ENCODE peak calls at places on chromosomes 1 and 21, in six cellular contexts. C is hippocampal formation, V is heart left ventricle, X is MCF 10A, L is A549, F is left colon. P is an unnamed sample.

GRCh38 chr1:15431571-15431948 is 6.7 kb upstream of the CTRC start:
- DNase-seq in L (no peak), C (no peak), V (no peak), X (no peak), F (no peak), P (no peak)

GRCh38 chr1:3066826-3067225 is 2.2 kb upstream of the PRDM16 start:
- DNase-seq in X (no peak), F (no peak), V (peak), L (no peak), C (no peak), P (no peak)

GRCh38 chr1:8815582-8816285 is 1.7 kb downstream of the RERE start:
- DNase-seq in F (no peak), X (peak), L (no peak), V (no peak), C (peak), P (peak)

GRCh38 chr21:41433566-41433965 is 7.5 kb downstream of the MX1 start:
- DNase-seq in L (no peak), C (no peak), X (no peak), V (no peak), F (no peak), P (no peak)

GRCh38 chr1:16112558-16113555 is 39.4 kb upstream of the FAM131C start:
- DNase-seq in F (no peak), C (no peak), V (no peak), L (no peak), X (no peak), P (no peak)

GRCh38 chr1:161215079-161215478 is at the start of gene FCER1G:
- DNase-seq in F (no peak), X (no peak), V (peak), L (no peak), C (no peak), P (no peak)

GRCh38 chr21:35611752-35612151 is 448.6 kb downstream of the SETD4 start:
- DNase-seq in C (no peak), X (no peak), V (no peak), F (no peak), L (no peak), P (no peak)

GRCh38 chr1:85268801-85269585 is 7.4 kb downstream of the BCL10 start:
- DNase-seq in L (no peak), F (no peak), V (no peak), X (no peak), C (no peak), P (no peak)

GRCh38 chr1:2240251-2241156 is 12.4 kb downstream of the SKI start:
- DNase-seq in L (no peak), C (no peak), V (peak), X (peak), F (peak), P (peak)

GRCh38 chr1:54153548-54154439 is 994 bp upstream of the CDCP2 start:
- DNase-seq in F (peak), V (no peak), L (no peak), X (peak), C (no peak), P (no peak)

GRCh38 chr1:9400425-9401079 is 107.9 kb downstream of the SPSB1 start:
- DNase-seq in F (peak), C (no peak), V (no peak), L (no peak), X (no peak), P (no peak)

GRCh38 chr1:10598088-10598712 is 123.5 kb downstream of the PEX14 start:
- DNase-seq in V (no peak), F (peak), X (peak), L (no peak), C (no peak), P (no peak)

GRCh38 chr1:167854184-167854583 is 59.8 kb downstream of the ADCY10 start:
- DNase-seq in L (no peak), X (no peak), V (no peak), C (no peak), F (no peak), P (no peak)

GRCh38 chr1:173478099-173478555 is 992 bp downstream of the PRDX6 start:
- DNase-seq in V (peak), F (peak), C (peak), L (peak), X (peak), P (no peak)

GRCh38 chr1:7339953-7340352 is 431.1 kb upstream of the VAMP3 start:
- DNase-seq in X (peak), F (no peak), C (no peak), V (no peak), L (no peak), P (no peak)

GRCh38 chr1:59378621-59379020 is 81.7 kb downstream of the FGGY start:
- DNase-seq in L (no peak), X (no peak), F (no peak), C (no peak), V (no peak), P (no peak)

GRCh38 chr1:89536555-89537393 is 12.1 kb downstream of the LRRC8B start:
- DNase-seq in F (no peak), C (no peak), X (no peak), V (no peak), L (no peak), P (no peak)

GRCh38 chr1:183609313-183609712 is 19.1 kb upstream of the NCF2 start:
- DNase-seq in V (peak), X (peak), F (peak), C (peak), L (peak), P (no peak)

GRCh38 chr1:216766633-216767325 is 43.5 kb upstream of the ESRRG start:
- DNase-seq in L (no peak), F (no peak), C (no peak), V (no peak), X (no peak), P (no peak)

GRCh38 chr1:156920233-156921052 is at the start of gene LRRC71:
- DNase-seq in F (peak), L (peak), X (peak), C (peak), V (peak), P (peak)

GRCh38 chr21:33430858-33431257 is 27.6 kb downstream of the IFNGR2 start:
- DNase-seq in F (no peak), V (no peak), X (no peak), L (no peak), C (no peak), P (no peak)

GRCh38 chr1:109207472-109208103 is 6.1 kb upstream of the SARS1 start:
- DNase-seq in L (no peak), V (no peak), X (peak), F (no peak), C (no peak), P (no peak)

GRCh38 chr1:11934295-11935039 is at the start of gene PLOD1:
- DNase-seq in V (peak), C (peak), L (peak), F (peak), X (peak), P (peak)

GRCh38 chr1:174074757-174075156 is 52.6 kb upstream of the RC3H1 start:
- DNase-seq in C (peak), L (no peak), V (no peak), F (no peak), X (peak), P (no peak)

P was measured in hypothalamus.